ENCODE peak calls at places on chromosomes 16 and 17, in eight cellular contexts. F is Peyer's patch, L is PC-9, W is lung, Z is astrocyte, X is ovary, Y is right lobe of liver, J is fibroblast of lung. E is an unnamed sample. For H3K4me1, the result is how much of the 10 kb centered on the place peaks cover.

GRCh38 chr16:85444879-85445778 is 168.0 kb upstream of the GSE1 start:
- DNase-seq in F (peak), L (no peak), W (no peak), Z (no peak), X (no peak), Y (no peak), J (no peak), E (no peak)

GRCh38 chr16:79100456-79100855 is 500.1 kb downstream of the MAF start:
- DNase-seq in F (no peak), L (no peak), W (no peak), Z (no peak), X (no peak), Y (no peak), J (no peak), E (no peak)

GRCh38 chr17:58331815-58332719 is 3.5 kb upstream of the TSPOAP1 start:
- DNase-seq in F (peak), L (no peak), W (peak), Z (no peak), X (no peak), Y (peak), J (no peak), E (no peak)

GRCh38 chr17:61574542-61575351 is 16.3 kb downstream of the NACA2 start:
- DNase-seq in F (no peak), L (peak), W (no peak), Z (peak), X (no peak), Y (no peak), J (peak), E (no peak)

GRCh38 chr17:39094607-39095308 is 56.7 kb downstream of the PLXDC1 start:
- DNase-seq in F (peak), L (no peak), W (no peak), Z (peak), X (no peak), Y (no peak), J (peak), E (no peak)

GRCh38 chr17:32854177-32854576 is 22.7 kb downstream of the MYO1D start:
- DNase-seq in F (no peak), L (no peak), W (no peak), Z (no peak), X (no peak), Y (no peak), J (peak), E (no peak)

GRCh38 chr17:80395402-80396151 is 19.4 kb upstream of the ENDOV start:
- DNase-seq in F (no peak), L (no peak), W (no peak), Z (no peak), X (no peak), Y (no peak), J (peak), E (no peak)

GRCh38 chr17:39794249-39794970 is 56.7 kb downstream of the GRB7 start:
- DNase-seq in F (peak), L (no peak), W (no peak), Z (no peak), X (no peak), Y (no peak), J (no peak), E (no peak)

GRCh38 chr17:42676424-42677011 is at the start of gene PLEKHH3:
- DNase-seq in F (no peak), L (no peak), W (no peak), Z (no peak), X (no peak), Y (no peak), J (peak), E (peak)

GRCh38 chr16:23245268-23245667 is 56.8 kb upstream of the SCNN1B start:
- DNase-seq in F (no peak), L (no peak), W (no peak), Z (no peak), X (no peak), Y (no peak), J (no peak), E (no peak)

GRCh38 chr17:17682737-17683675 is 1.7 kb downstream of the RAI1 start:
- DNase-seq in F (peak), L (no peak), W (peak), Z (peak), X (peak), Y (peak), J (peak), E (peak)

GRCh38 chr17:57405486-57406072 is 149.3 kb downstream of the MSI2 start:
- DNase-seq in F (no peak), L (no peak), W (no peak), Z (no peak), X (no peak), Y (no peak), J (peak), E (no peak)

GRCh38 chr17:72924181-72924580 is 168.3 kb downstream of the SLC39A11 start:
- DNase-seq in F (no peak), L (no peak), W (no peak), Z (no peak), X (no peak), Y (no peak), J (no peak), E (no peak)

GRCh38 chr17:17567114-17567513 is 24.4 kb downstream of the PEMT start:
- DNase-seq in F (no peak), L (no peak), W (no peak), Z (no peak), X (no peak), Y (no peak), J (no peak), E (no peak)

GRCh38 chr17:17508641-17509591 is 12.7 kb upstream of the RASD1 start:
- DNase-seq in F (no peak), L (no peak), W (no peak), Z (no peak), X (no peak), Y (peak), J (no peak), E (no peak)

GRCh38 chr17:28501421-28502284 is 4.5 kb upstream of the FOXN1 start:
- DNase-seq in F (no peak), L (no peak), W (no peak), Z (no peak), X (no peak), Y (no peak), J (no peak), E (no peak)

GRCh38 chr17:45031231-45032149 is 19.9 kb downstream of the DCAKD start:
- DNase-seq in F (no peak), L (no peak), W (no peak), Z (no peak), X (no peak), Y (no peak), J (no peak), E (no peak)

GRCh38 chr17:43442711-43443110 is 41.1 kb upstream of the DHX8 start:
- DNase-seq in F (no peak), L (no peak), W (no peak), Z (peak), X (no peak), Y (no peak), J (peak), E (no peak)

GRCh38 chr17:78343099-78343432 is 16.8 kb downstream of the SOCS3 start:
- DNase-seq in F (peak), L (no peak), W (peak), Z (peak), X (peak), Y (peak), J (peak), E (peak)

GRCh38 chr16:57186630-57187507 is 740 bp downstream of the RSPRY1 start:
- DNase-seq in F (peak), L (no peak), W (peak), Z (peak), X (peak), Y (peak), J (no peak), E (peak)

GRCh38 chr17:69430488-69430887 is 16.0 kb downstream of the MAP2K6 start:
- DNase-seq in F (no peak), L (no peak), W (no peak), Z (no peak), X (no peak), Y (no peak), J (no peak), E (no peak)

GRCh38 chr17:34412965-34413441 is 50.0 kb upstream of the CCL1 start:
- DNase-seq in F (no peak), L (no peak), W (no peak), Z (no peak), X (no peak), Y (no peak), J (peak), E (no peak)

GRCh38 chr17:29145289-29146058 is 34.7 kb downstream of the MYO18A start:
- DNase-seq in F (peak), L (peak), W (peak), Z (peak), X (peak), Y (peak), J (peak), E (peak)

GRCh38 chr16:87374313-87374712 is 9.3 kb downstream of the FBXO31 start:
- DNase-seq in F (no peak), L (no peak), W (no peak), Z (no peak), X (no peak), Y (no peak), J (no peak), E (no peak)

GRCh38 chr17:58632324-58633314 is 59.2 kb downstream of the TEX14 start:
- DNase-seq in F (no peak), L (no peak), W (no peak), Z (no peak), X (peak), Y (no peak), J (no peak), E (no peak)

GRCh38 chr17:3884188-3884587 is 8.7 kb downstream of the CAMKK1 start:
- DNase-seq in F (no peak), L (no peak), W (no peak), Z (no peak), X (no peak), Y (no peak), J (no peak), E (no peak)
- H3K4me1 ChIP-seq in F (under half), L (under half), W (under half), Z (under half), X (under half), Y (under half), J (under half), E (under half)

GRCh38 chr17:41001795-41002194 is 2.1 kb upstream of the KRTAP3-2 start:
- DNase-seq in F (no peak), L (no peak), W (no peak), Z (no peak), X (no peak), Y (no peak), J (no peak), E (no peak)
- H3K27ac ChIP-seq in F (no peak), L (no peak), W (no peak), Z (no peak), X (no peak), Y (no peak), J (no peak), E (no peak)

GRCh38 chr17:50151937-50152547 is 1.6 kb upstream of the PPP1R9B start:
- DNase-seq in F (peak), L (peak), W (peak), Z (peak), X (peak), Y (peak), J (peak), E (peak)
- H3K4me1 ChIP-seq in F (under half), L (half or more), W (under half), Z (under half), X (under half), Y (under half), J (under half), E (under half)

GRCh38 chr16:2147981-2148671 is at the start of gene RAB26:
- DNase-seq in F (peak), L (peak), W (peak), Z (no peak), X (peak), Y (peak), J (peak), E (no peak)
- H3K27ac ChIP-seq in F (peak), L (peak), W (peak), Z (no peak), X (no peak), Y (peak), J (no peak), E (no peak)

GRCh38 chr16:49578435-49579024 is 204.9 kb downstream of the C16orf78 start:
- DNase-seq in F (no peak), L (no peak), W (no peak), Z (no peak), X (no peak), Y (no peak), J (no peak), E (no peak)

GRCh38 chr16:49576941-49577340 is 203.3 kb downstream of the C16orf78 start:
- DNase-seq in F (no peak), L (no peak), W (no peak), Z (no peak), X (no peak), Y (no peak), J (no peak), E (no peak)

GRCh38 chr16:49576173-49576494 is 202.5 kb downstream of the C16orf78 start:
- DNase-seq in F (no peak), L (no peak), W (no peak), Z (no peak), X (no peak), Y (no peak), J (no peak), E (no peak)

GRCh38 chr16:49574826-49575225 is 201.2 kb downstream of the C16orf78 start:
- DNase-seq in F (no peak), L (no peak), W (no peak), Z (no peak), X (no peak), Y (no peak), J (no peak), E (no peak)

DNA sequence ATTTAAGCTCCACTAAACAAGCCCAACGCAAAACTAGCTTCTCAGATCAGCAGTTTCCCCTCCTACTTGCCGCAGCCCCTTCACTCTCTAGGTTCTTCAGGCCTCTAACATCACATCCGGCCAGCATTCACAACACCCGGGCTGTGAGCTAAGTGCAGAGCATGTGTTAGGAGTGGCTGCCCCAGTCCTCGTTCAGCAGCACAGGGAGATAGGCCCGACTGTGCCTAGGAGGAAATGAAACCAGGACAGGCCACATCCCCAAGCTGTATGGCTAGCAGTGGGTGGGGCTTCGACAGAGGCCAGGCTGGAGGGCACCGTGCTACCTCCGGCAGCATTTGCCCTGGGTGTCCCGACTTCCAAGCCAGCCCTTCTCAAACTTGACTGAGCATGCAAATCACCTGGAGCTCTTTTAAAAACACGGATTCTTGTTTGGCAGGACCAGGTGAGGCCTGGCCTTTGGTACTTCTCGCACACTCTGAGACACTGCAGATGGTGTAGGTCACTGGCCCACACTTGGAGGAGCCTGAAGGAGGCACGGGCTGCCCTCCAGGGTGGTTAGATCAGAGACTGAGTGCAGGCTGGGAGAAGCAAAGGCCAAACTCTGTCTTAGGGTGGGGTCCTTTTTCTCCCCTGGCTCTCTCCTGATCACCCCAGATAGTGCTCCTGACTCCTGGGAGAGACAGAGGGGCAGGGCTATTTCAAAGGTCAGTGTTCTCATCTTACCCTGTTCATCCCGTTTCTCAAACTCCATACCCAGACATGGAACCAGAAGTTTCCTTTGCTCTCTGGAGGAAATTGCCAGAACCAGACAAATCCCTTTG is 202.0 kb downstream of the C16orf78 start:
- DNase-seq in F (peak), L (no peak), W (no peak), Z (no peak), X (no peak), Y (peak), J (no peak), E (no peak)
- H3K4me1 ChIP-seq in F (under half), L (under half), W (under half), Z (under half), X (under half), Y (under half), J (under half), E (under half)

DNA sequence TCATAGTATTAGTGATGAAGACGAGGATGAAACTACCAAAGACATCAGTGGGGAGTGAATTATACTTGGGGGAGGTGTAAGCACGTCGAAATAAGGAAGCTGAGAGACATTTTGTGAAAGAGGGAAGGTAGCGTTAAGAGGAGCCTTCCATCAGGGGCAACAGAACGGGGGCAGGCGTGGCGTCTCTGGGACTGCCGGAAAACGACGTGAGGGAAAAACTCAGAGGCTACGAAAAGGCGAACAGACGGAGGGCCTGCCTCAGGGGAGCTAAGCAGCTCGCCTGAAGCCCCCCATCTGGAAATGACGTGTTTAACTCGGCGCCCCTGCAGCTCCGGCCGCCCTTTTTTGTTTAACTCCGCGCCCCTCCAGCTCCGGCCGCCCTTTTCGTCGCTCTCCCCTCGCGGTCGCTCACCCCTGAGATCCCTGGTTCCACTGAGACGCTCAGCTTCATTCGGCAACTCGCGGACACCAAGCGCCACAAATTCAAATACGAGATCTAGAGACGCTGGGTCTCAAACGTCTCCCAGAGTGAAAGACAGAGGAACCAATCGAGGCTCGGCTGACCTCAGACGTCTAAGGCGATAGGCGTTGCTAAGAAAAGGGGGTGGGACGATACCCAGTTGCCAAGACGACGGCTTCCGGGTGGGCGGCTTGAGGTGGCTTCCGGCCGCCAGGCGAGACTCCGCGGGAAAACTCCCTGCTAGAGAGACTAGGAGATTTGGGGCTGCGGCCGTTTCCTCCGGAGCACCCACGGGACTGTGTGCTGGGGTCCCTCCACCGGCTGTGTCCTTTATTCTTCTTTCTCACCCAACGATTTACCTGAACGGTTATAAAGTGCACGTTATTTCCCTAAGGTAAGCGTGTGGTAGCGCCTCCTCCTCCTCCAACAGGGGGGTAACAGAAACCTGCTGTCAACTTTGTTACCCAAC is 383.2 kb downstream of the ZFHX3 start:
- DNase-seq in F (peak), L (peak), W (peak), Z (peak), X (peak), Y (peak), J (peak), E (peak)
- H3K27ac ChIP-seq in F (peak), L (no peak), W (no peak), Z (peak), X (no peak), Y (no peak), J (peak), E (peak)

GRCh38 chr17:64158411-64158810 is 28.5 kb upstream of the ERN1 start:
- DNase-seq in F (no peak), L (no peak), W (no peak), Z (no peak), X (no peak), Y (no peak), J (no peak), E (no peak)

GRCh38 chr17:64161380-64161779 is 31.4 kb upstream of the ERN1 start:
- DNase-seq in F (no peak), L (no peak), W (no peak), Z (no peak), X (no peak), Y (no peak), J (no peak), E (no peak)

GRCh38 chr17:64160378-64160777 is 30.4 kb upstream of the ERN1 start:
- DNase-seq in F (no peak), L (no peak), W (no peak), Z (no peak), X (no peak), Y (no peak), J (no peak), E (no peak)

GRCh38 chr17:64157669-64158180 is 27.8 kb upstream of the ERN1 start:
- DNase-seq in F (no peak), L (no peak), W (no peak), Z (no peak), X (no peak), Y (no peak), J (no peak), E (no peak)

GRCh38 chr17:64159051-64159590 is 29.2 kb upstream of the ERN1 start:
- DNase-seq in F (no peak), L (peak), W (no peak), Z (no peak), X (no peak), Y (no peak), J (no peak), E (no peak)
- H3K4me1 ChIP-seq in F (under half), L (under half), W (under half), Z (under half), X (under half), Y (under half), J (under half), E (under half)

E was measured in SJSA1.